ENCODE peak calls at places on chromosomes 3 and 15, in ten cellular contexts. S, V, A, M, E, P, G, H, Q and T are unnamed samples.

GRCh38 chr15:88241060-88241459 is 15.5 kb downstream of the NTRK3 start:
- DNase-seq in A (no peak), S (no peak), E (no peak), G (no peak), V (no peak), M (no peak), P (no peak), H (no peak), Q (no peak), T (no peak)

GRCh38 chr15:80234883-80235282 is 17.1 kb downstream of the CTXND1 start:
- DNase-seq in E (peak; percentile 51), Q (peak; percentile 53), P (peak; percentile 43), S (no peak), M (no peak), A (no peak), G (peak; percentile 50), H (peak; percentile 31), V (no peak), T (no peak)

GRCh38 chr3:5020262-5020722 is 41.1 kb downstream of the BHLHE40 start:
- DNase-seq in V (no peak), G (no peak), P (no peak), A (no peak), S (no peak), M (no peak), H (no peak), Q (no peak), E (no peak), T (no peak)

GRCh38 chr3:106215047-106215446 is 346.2 kb upstream of the CBLB start:
- DNase-seq in S (no peak), V (no peak), H (peak; percentile 61), E (peak; percentile 20), P (no peak), Q (no peak), G (no peak), A (no peak), M (no peak), T (no peak)

GRCh38 chr3:53811143-53811915 is 34.9 kb downstream of the CHDH start:
- DNase-seq in G (no peak), H (no peak), A (no peak), E (no peak), S (no peak), Q (no peak), P (no peak), M (no peak), V (no peak), T (no peak)

GRCh38 chr15:32861741-32862140 is 143.9 kb downstream of the GREM1 start:
- DNase-seq in Q (no peak), H (peak; percentile 93), S (no peak), G (no peak), V (peak; percentile 46), M (no peak), P (peak; percentile 7), E (no peak), A (no peak), T (peak; percentile 26)

GRCh38 chr3:158368271-158368670 is 202.7 kb upstream of the MLF1 start:
- DNase-seq in Q (no peak), A (peak; percentile 10), E (no peak), S (no peak), M (no peak), P (no peak), G (no peak), V (no peak), H (no peak), T (no peak)

GRCh38 chr3:23648965-23649328 is 156.8 kb upstream of the UBE2E1 start:
- DNase-seq in S (no peak), P (peak; percentile 92), G (peak; percentile 83), E (no peak), V (no peak), H (no peak), A (no peak), M (no peak), Q (no peak), T (no peak)

GRCh38 chr3:117665311-117665710 is 955.7 kb downstream of the TUSC7 start:
- DNase-seq in A (peak; percentile 88), E (no peak), G (peak; percentile 30), Q (no peak), H (no peak), M (no peak), S (peak; percentile 73), P (peak; percentile 46), V (no peak), T (peak; percentile 7)

GRCh38 chr3:168073842-168074311 is 21.8 kb downstream of the GOLIM4 start:
- DNase-seq in E (no peak), Q (no peak), V (peak; percentile 24), P (no peak), M (no peak), S (no peak), G (no peak), A (no peak), H (peak; percentile 29), T (no peak)

GRCh38 chr3:59877679-59878427 is 828.0 kb upstream of the CFAP20DC start:
- DNase-seq in H (peak; percentile 12), V (no peak), A (no peak), M (no peak), P (peak; percentile 19), S (no peak), E (no peak), Q (no peak), G (peak; percentile 15), T (peak; percentile 66)

GRCh38 chr3:126119008-126119675 is 35.2 kb upstream of the SLC41A3 start:
- DNase-seq in E (peak; percentile 3), Q (no peak), H (no peak), V (no peak), G (peak; percentile 54), A (peak; percentile 7), M (no peak), P (no peak), S (no peak), T (peak; percentile 28)

GRCh38 chr15:72319985-72320671 is at the start of gene CELF6:
- DNase-seq in E (peak; percentile 76), G (peak; percentile 73), V (peak; percentile 80), P (peak; percentile 59), M (peak; percentile 69), H (peak; percentile 78), S (peak; percentile 83), A (peak; percentile 95), Q (peak; percentile 87), T (peak; percentile 15)

GRCh38 chr3:123620338-123620737 is 35.5 kb upstream of the HACD2 start:
- DNase-seq in Q (no peak), H (no peak), V (no peak), P (no peak), G (peak; percentile 44), M (no peak), E (no peak), S (no peak), A (no peak), T (peak; percentile 40)

GRCh38 chr3:42117175-42118008 is 26.2 kb downstream of the TRAK1 start:
- DNase-seq in H (peak; percentile 81), G (peak; percentile 53), Q (peak; percentile 28), A (no peak), S (no peak), P (peak; percentile 60), E (no peak), M (peak; percentile 53), V (peak; percentile 44), T (peak; percentile 57)

GRCh38 chr15:34721802-34722795 is 32.7 kb downstream of the GJD2 start:
- DNase-seq in P (peak; percentile 11), A (peak; percentile 51), V (peak; percentile 47), M (peak; percentile 73), H (peak; percentile 31), S (peak; percentile 41), E (no peak), G (peak; percentile 74), Q (peak; percentile 14), T (no peak)

GRCh38 chr15:56759450-56759845 is 26.1 kb upstream of the ZNF280D start:
- DNase-seq in M (peak; percentile 46), S (no peak), V (peak; percentile 81), P (no peak), G (peak; percentile 90), E (no peak), Q (no peak), A (no peak), H (peak; percentile 97), T (peak; percentile 93)